ENCODE peak calls at places on chromosomes 4 and X, in seven cellular contexts. C, N, V, X, W, B and R are unnamed samples.
A peak's percentile ranks its signal among the peaks of the same experiment; 100 is the strongest.

GRCh38 chr4:7781993-7782392 is 157.7 kb downstream of the AFAP1 start:
- DNase-seq in V (no peak), X (no peak), W (no peak), N (no peak), C (no peak), B (no peak), R (no peak)

GRCh38 chr4:147683172-147683571 is 791 bp downstream of the PRMT9 start:
- DNase-seq in V (no peak), C (peak; percentile 54), W (no peak), X (no peak), N (peak; percentile 33), B (no peak), R (no peak)

GRCh38 chr4:109301691-109302365 is 630 bp downstream of the COL25A1 start:
- DNase-seq in W (no peak), X (no peak), V (no peak), N (no peak), B (no peak), C (no peak), R (no peak)

GRCh38 chrX:152991123-152991522 is 2.8 kb downstream of the PNMA5 start:
- DNase-seq in W (no peak), C (no peak), V (no peak), N (no peak), B (no peak), X (no peak), R (no peak)

GRCh38 chrX:153019166-153019565 is 25.2 kb upstream of the PNMA5 start:
- DNase-seq in V (no peak), W (no peak), X (no peak), B (no peak), C (no peak), N (no peak), R (no peak)

GRCh38 chrX:103585421-103586313 is at the start of gene TCEAL4:
- DNase-seq in V (peak; percentile 65), W (no peak), B (no peak), X (peak; percentile 7), N (peak; percentile 38), C (peak; percentile 44), R (peak; percentile 44)

GRCh38 chrX:9340619-9341304 is 124.1 kb upstream of the TBL1X start:
- DNase-seq in C (peak; percentile 49), N (peak; percentile 46), X (no peak), B (no peak), W (no peak), V (no peak), R (no peak)

GRCh38 chr4:72390409-72390808 is 178.6 kb downstream of the ADAMTS3 start:
- DNase-seq in B (no peak), V (no peak), X (no peak), N (peak; percentile 35), C (no peak), W (no peak), R (no peak)

GRCh38 chr4:33111106-33111505 is 2390.9 kb downstream of the PCDH7 start:
- DNase-seq in W (no peak), X (no peak), B (no peak), C (no peak), V (no peak), N (no peak), R (no peak)

GRCh38 chr4:3308691-3309090 is 15.9 kb downstream of the RGS12 start:
- DNase-seq in X (no peak), B (no peak), C (no peak), N (no peak), W (no peak), V (no peak), R (peak; percentile 15)

GRCh38 chr4:8242782-8243556 is 26.6 kb upstream of the HTRA3 start:
- DNase-seq in W (no peak), B (no peak), V (no peak), X (no peak), N (no peak), C (no peak), R (no peak)

GRCh38 chrX:17860811-17861495 is at the start of gene RAI2:
- DNase-seq in N (no peak), X (no peak), B (no peak), C (no peak), W (no peak), V (peak; percentile 51), R (no peak)